ENCODE peak calls at places on chromosomes 3 and 15, in nine cellular contexts. P is upper lobe of right lung, B is GM20000, J is adrenal gland, L is PC-3, R is cardiac muscle cell, E is astrocyte of the cerebellum, Z is kidney epithelial cell, I is WTC11. X is an unnamed sample.
A peak's percentile ranks its signal among the peaks of the same experiment; 100 is the strongest.

GRCh38 chr3:173745952-173746682 is 348.6 kb downstream of the NLGN1 start:
- DNase-seq in P (no peak), B (no peak), J (no peak), L (peak; percentile 46), R (peak; percentile 46), E (no peak), Z (no peak), I (no peak), X (peak; percentile 54)

GRCh38 chr15:39287322-39288195 is 293.3 kb upstream of the THBS1 start:
- DNase-seq in P (no peak), B (no peak), J (no peak), L (peak; percentile 90), R (no peak), E (no peak), Z (no peak), I (no peak), X (peak; percentile 60)

GRCh38 chr3:36210840-36211655 is 169.3 kb upstream of the STAC start:
- DNase-seq in P (no peak), B (no peak), J (no peak), L (no peak), R (no peak), E (peak; percentile 9), Z (no peak), I (no peak), X (no peak)

GRCh38 chr3:12810013-12810780 is 13.7 kb downstream of the CAND2 start:
- DNase-seq in P (peak; percentile 98), B (peak; percentile 99), J (peak; percentile 98), L (peak; percentile 90), R (peak; percentile 94), E (peak; percentile 62), Z (peak; percentile 48), I (peak; percentile 99), X (peak; percentile 84)

GRCh38 chr3:71581451-71581980 is 2.0 kb downstream of the FOXP1 start:
- DNase-seq in P (peak; percentile 78), B (peak; percentile 21), J (peak; percentile 56), L (peak; percentile 37), R (peak; percentile 55), E (no peak), Z (no peak), I (peak; percentile 45), X (no peak)

GRCh38 chr15:29711531-29711930 is 110.7 kb downstream of the TJP1 start:
- DNase-seq in P (no peak), B (no peak), J (no peak), L (no peak), R (no peak), E (no peak), Z (no peak), I (no peak), X (no peak)

GRCh38 chr15:60573936-60574335 is 95.0 kb upstream of the ICE2 start:
- DNase-seq in P (no peak), B (no peak), J (no peak), L (no peak), R (no peak), E (no peak), Z (no peak), I (no peak), X (no peak)

GRCh38 chr15:77421370-77421700 is 647 bp downstream of the HMG20A start:
- DNase-seq in P (no peak), B (no peak), J (no peak), L (peak; percentile 7), R (peak; percentile 11), E (no peak), Z (no peak), I (no peak), X (peak; percentile 19)

GRCh38 chr3:56133423-56133822 is 334.8 kb downstream of the ERC2 start:
- DNase-seq in P (no peak), B (no peak), J (no peak), L (peak; percentile 59), R (peak; percentile 61), E (no peak), Z (peak; percentile 32), I (no peak), X (peak; percentile 66)

GRCh38 chr15:99620178-99620577 is 54.4 kb downstream of the MEF2A start:
- DNase-seq in P (no peak), B (no peak), J (no peak), L (no peak), R (no peak), E (no peak), Z (no peak), I (no peak), X (no peak)
- TF ChIP-seq CTCF in P (no peak), B (no peak), J (no peak), L (no peak), R (no peak), E (no peak), Z (no peak), I (no peak), X (no peak)

GRCh38 chr3:23489338-23490158 is 286.4 kb downstream of the UBE2E2 start:
- DNase-seq in P (no peak), B (no peak), J (no peak), L (peak; percentile 41), R (peak; percentile 11), E (no peak), Z (no peak), I (no peak), X (no peak)
- TF ChIP-seq CTCF in P (no peak), B (no peak), J (no peak), L (no peak), R (no peak), E (no peak), Z (no peak), I (no peak), X (no peak)

GRCh38 chr3:197801801-197802504 is 10.9 kb downstream of the LRCH3 start:
- DNase-seq in P (no peak), B (no peak), J (no peak), L (peak; percentile 59), R (peak; percentile 62), E (no peak), Z (no peak), I (no peak), X (peak; percentile 57)
- TF ChIP-seq CTCF in P (peak; percentile 38), B (peak; percentile 21), J (no peak), L (peak; percentile 65), R (peak; percentile 53), E (peak; percentile 50), Z (peak; percentile 17), I (no peak), X (peak; percentile 24)

DNA sequence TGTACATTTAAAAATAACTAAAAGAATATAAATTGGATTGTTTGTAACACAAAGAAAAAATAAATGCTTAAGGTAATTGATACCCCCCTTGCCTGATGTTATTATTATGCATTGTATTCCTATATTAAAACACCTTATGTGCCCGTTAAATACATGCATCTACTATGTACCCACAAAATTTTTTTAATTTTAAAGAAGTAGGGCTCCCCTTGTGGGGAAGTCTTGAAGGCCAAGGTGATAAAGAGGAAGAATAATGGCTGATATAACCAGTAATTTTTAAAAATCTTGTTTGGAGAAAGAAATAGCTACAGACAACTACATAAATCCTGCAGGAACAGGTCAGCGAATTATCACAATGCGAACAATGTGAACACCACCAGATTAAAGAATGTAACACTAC is 451.7 kb upstream of the ARHGEF26 start:
- DNase-seq in P (no peak), B (no peak), J (no peak), L (no peak), R (no peak), E (no peak), Z (no peak), I (no peak), X (no peak)
- TF ChIP-seq CTCF in P (no peak), B (no peak), J (no peak), L (no peak), R (no peak), E (peak; percentile 5), Z (no peak), I (no peak), X (no peak)

GRCh38 chr15:85646538-85647091 is 148.1 kb downstream of the KLHL25 start:
- DNase-seq in P (no peak), B (peak; percentile 53), J (no peak), L (no peak), R (no peak), E (peak; percentile 96), Z (peak; percentile 55), I (no peak), X (no peak)

GRCh38 chr15:85649372-85649771 is 145.4 kb downstream of the KLHL25 start:
- DNase-seq in P (no peak), B (peak; percentile 37), J (no peak), L (no peak), R (peak; percentile 89), E (peak; percentile 8), Z (peak; percentile 14), I (no peak), X (peak; percentile 63)

GRCh38 chr15:85657132-85657531 is 137.6 kb downstream of the KLHL25 start:
- DNase-seq in P (no peak), B (no peak), J (no peak), L (no peak), R (no peak), E (no peak), Z (no peak), I (no peak), X (no peak)

GRCh38 chr15:85652457-85652856 is 142.3 kb downstream of the KLHL25 start:
- DNase-seq in P (no peak), B (no peak), J (no peak), L (no peak), R (no peak), E (no peak), Z (no peak), I (no peak), X (no peak)

GRCh38 chr15:85651551-85651950 is 143.2 kb downstream of the KLHL25 start:
- DNase-seq in P (no peak), B (no peak), J (no peak), L (no peak), R (no peak), E (no peak), Z (no peak), I (no peak), X (no peak)
- TF ChIP-seq CTCF in P (no peak), B (no peak), J (no peak), L (no peak), R (no peak), E (no peak), Z (no peak), I (no peak), X (no peak)

GRCh38 chr3:195260286-195260905 is 10.6 kb downstream of the XXYLT1 start:
- DNase-seq in P (no peak), B (peak; percentile 55), J (peak; percentile 78), L (peak; percentile 43), R (no peak), E (no peak), Z (no peak), I (peak; percentile 59), X (no peak)
- TF ChIP-seq CTCF in P (no peak), B (no peak), J (no peak), L (no peak), R (no peak), E (no peak), Z (peak; percentile 6), I (no peak), X (no peak)

DNA sequence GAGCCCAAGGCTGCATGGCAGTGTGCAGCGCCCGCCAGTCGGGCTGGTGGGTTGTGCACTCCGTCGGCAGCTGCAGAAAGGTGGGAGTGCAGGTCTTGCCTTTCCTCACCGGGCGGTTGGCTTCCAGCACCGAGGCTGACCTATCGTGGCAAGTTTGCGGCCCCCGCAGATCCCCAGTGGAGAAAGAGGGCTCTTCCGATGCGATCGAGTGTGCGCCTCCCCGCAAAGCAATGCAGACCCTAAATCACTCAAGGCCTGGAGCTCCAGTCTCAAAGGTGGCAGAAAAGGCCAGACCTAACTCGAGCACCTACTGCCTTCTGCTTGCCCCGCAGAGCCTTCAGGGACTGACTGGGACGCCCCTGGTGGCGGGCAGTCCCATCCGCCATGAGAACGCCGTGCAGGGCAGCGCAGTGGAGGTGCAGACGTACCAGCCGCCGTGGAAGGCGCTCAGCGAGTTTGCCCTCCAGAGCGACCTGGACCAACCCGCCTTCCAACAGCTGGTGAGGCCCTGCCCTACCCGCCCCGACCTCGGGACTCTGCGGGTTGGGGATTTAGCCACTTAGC is 4.3 kb downstream of the ISL2 start:
- DNase-seq in P (no peak), B (peak; percentile 79), J (no peak), L (no peak), R (no peak), E (no peak), Z (no peak), I (no peak), X (no peak)
- TF ChIP-seq CTCF in P (no peak), B (no peak), J (peak; percentile 18), L (no peak), R (no peak), E (no peak), Z (peak; percentile 37), I (no peak), X (no peak)

X was measured in MCF 10A.